ENCODE peak calls at places on chromosomes 11 and 22, in nine cellular contexts. X is GM04504; B is stimulated activated CD8-positive, alpha-beta memory T cell treated with anti-CD3 and anti-CD28 coated beads, Interleukin-15, amount 100 ng/mL, for 1 hour; U is DMS 273 treated with DMSO at 0.1 percent for 48 hours; L is activated naive CD4-positive, alpha-beta T cell; N is brain microvascular endothelial cell; K is HT-29; R is OCI-M1; H is amniotic stem cell. Z is an unnamed sample.
A peak's percentile ranks its signal among the peaks of the same experiment; 100 is the strongest.

GRCh38 chr11:118785362-118785761 is 5.6 kb downstream of the DDX6 start:
- DNase-seq in X (no peak), B (no peak), U (no peak), L (no peak), N (peak; percentile 4), K (no peak), R (peak; percentile 23), H (no peak), Z (no peak)

GRCh38 chr11:75536786-75537629 is 11.3 kb upstream of the GDPD5 start:
- DNase-seq in X (no peak), B (no peak), U (no peak), L (no peak), N (no peak), K (peak; percentile 69), R (no peak), H (no peak), Z (peak; percentile 68)

GRCh38 chr22:32469799-32470212 is 4.8 kb upstream of the FBXO7 start:
- DNase-seq in X (peak; percentile 78), B (no peak), U (peak; percentile 29), L (no peak), N (peak; percentile 76), K (no peak), R (peak; percentile 56), H (no peak), Z (peak; percentile 65)

GRCh38 chr11:27420722-27421572 is 51.6 kb downstream of the LGR4 start:
- DNase-seq in X (no peak), B (no peak), U (no peak), L (no peak), N (no peak), K (no peak), R (peak; percentile 95), H (no peak), Z (peak; percentile 86)

GRCh38 chr22:39994566-39995345 is at the start of gene FAM83F:
- DNase-seq in X (no peak), B (no peak), U (no peak), L (no peak), N (no peak), K (peak; percentile 40), R (no peak), H (no peak), Z (peak; percentile 84)

GRCh38 chr11:12239396-12240298 is 129.3 kb downstream of the MICAL2 start:
- DNase-seq in X (no peak), B (no peak), U (no peak), L (no peak), N (no peak), K (peak; percentile 50), R (no peak), H (no peak), Z (no peak)

GRCh38 chr11:64428685-64429084 is 69.7 kb downstream of the RPS6KA4 start:
- DNase-seq in X (no peak), B (no peak), U (no peak), L (no peak), N (no peak), K (no peak), R (no peak), H (no peak), Z (no peak)

GRCh38 chr11:82398300-82398815 is 335.3 kb downstream of the FAM181B start:
- DNase-seq in X (peak; percentile 22), B (no peak), U (no peak), L (no peak), N (no peak), K (no peak), R (peak; percentile 55), H (no peak), Z (no peak)

GRCh38 chr11:71999360-71999759 is 651 bp downstream of the IL18BP start:
- DNase-seq in X (no peak), B (no peak), U (no peak), L (no peak), N (no peak), K (no peak), R (peak; percentile 96), H (no peak), Z (no peak)

GRCh38 chr11:73660497-73661034 is 14.2 kb downstream of the PLEKHB1 start:
- DNase-seq in X (no peak), B (no peak), U (no peak), L (no peak), N (no peak), K (no peak), R (no peak), H (no peak), Z (no peak)

GRCh38 chr11:16924462-16924825 is 89.8 kb downstream of the PLEKHA7 start:
- DNase-seq in X (no peak), B (no peak), U (no peak), L (no peak), N (no peak), K (no peak), R (no peak), H (no peak), Z (no peak)

GRCh38 chr11:15815246-15816209 is 540.8 kb downstream of the SOX6 start:
- DNase-seq in X (no peak), B (no peak), U (no peak), L (no peak), N (no peak), K (peak; percentile 49), R (peak; percentile 48), H (no peak), Z (no peak)

Z was measured in erythroblast.